ENCODE peak calls at places on chromosome 4, in six cellular contexts. One of them, this sample, is unnamed.

GRCh38 chr4:138035781-138036258 is 206.3 kb downstream of the SLC7A11 start:
- DNase-seq in fibroblast of pulmonary artery: peak; percentile 86
- DNase-seq in cardiac fibroblast: peak; percentile 85
- DNase-seq in tibial artery: no peak
- DNase-seq in psoas muscle: no peak
- DNase-seq in WERI-Rb-1: peak; percentile 21
- DNase-seq in this sample: peak; percentile 72

GRCh38 chr4:145935253-145936141 is 3.1 kb downstream of the ZNF827 start:
- DNase-seq in cardiac fibroblast: no peak
- DNase-seq in WERI-Rb-1: peak; percentile 58
- DNase-seq in tibial artery: no peak
- DNase-seq in fibroblast of pulmonary artery: peak; percentile 33
- DNase-seq in psoas muscle: peak; percentile 60
- DNase-seq in this sample: no peak

GRCh38 chr4:177484613-177485021 is 42.4 kb upstream of the AGA start:
- DNase-seq in WERI-Rb-1: no peak
- DNase-seq in fibroblast of pulmonary artery: peak; percentile 89
- DNase-seq in cardiac fibroblast: peak; percentile 96
- DNase-seq in psoas muscle: no peak
- DNase-seq in tibial artery: no peak
- DNase-seq in this sample: no peak

GRCh38 chr4:123986268-123986798 is 589.7 kb downstream of the SPRY1 start:
- DNase-seq in psoas muscle: peak; percentile 64
- DNase-seq in WERI-Rb-1: no peak
- DNase-seq in fibroblast of pulmonary artery: peak; percentile 98
- DNase-seq in tibial artery: peak; percentile 65
- DNase-seq in cardiac fibroblast: peak; percentile 99
- DNase-seq in this sample: no peak

GRCh38 chr4:170672571-170672970 is 582.8 kb upstream of the AADAT start:
- DNase-seq in psoas muscle: no peak
- DNase-seq in cardiac fibroblast: peak; percentile 52
- DNase-seq in WERI-Rb-1: no peak
- DNase-seq in tibial artery: no peak
- DNase-seq in fibroblast of pulmonary artery: peak; percentile 47
- DNase-seq in this sample: no peak

GRCh38 chr4:66946761-66947160 is 598.5 kb downstream of the CENPC start:
- DNase-seq in tibial artery: no peak
- DNase-seq in WERI-Rb-1: no peak
- DNase-seq in cardiac fibroblast: no peak
- DNase-seq in fibroblast of pulmonary artery: no peak
- DNase-seq in psoas muscle: no peak
- DNase-seq in this sample: no peak

GRCh38 chr4:56147371-56147770 is 198.6 kb downstream of the CEP135 start:
- DNase-seq in tibial artery: no peak
- DNase-seq in fibroblast of pulmonary artery: peak; percentile 73
- DNase-seq in WERI-Rb-1: no peak
- DNase-seq in cardiac fibroblast: peak; percentile 42
- DNase-seq in psoas muscle: no peak
- DNase-seq in this sample: no peak

GRCh38 chr4:78014889-78015886 is 41.9 kb upstream of the FRAS1 start:
- DNase-seq in WERI-Rb-1: no peak
- DNase-seq in fibroblast of pulmonary artery: no peak
- DNase-seq in tibial artery: no peak
- DNase-seq in cardiac fibroblast: no peak
- DNase-seq in psoas muscle: no peak
- DNase-seq in this sample: no peak

GRCh38 chr4:3706565-3707422 is 59.4 kb upstream of the ADRA2C start:
- DNase-seq in fibroblast of pulmonary artery: no peak
- DNase-seq in psoas muscle: peak; percentile 30
- DNase-seq in WERI-Rb-1: no peak
- DNase-seq in cardiac fibroblast: no peak
- DNase-seq in tibial artery: peak; percentile 62
- DNase-seq in this sample: no peak

GRCh38 chr4:145681956-145682355 is 2.0 kb downstream of the C4orf51 start:
- DNase-seq in cardiac fibroblast: peak; percentile 43
- DNase-seq in WERI-Rb-1: no peak
- DNase-seq in fibroblast of pulmonary artery: no peak
- DNase-seq in psoas muscle: no peak
- DNase-seq in tibial artery: no peak
- DNase-seq in this sample: no peak

GRCh38 chr4:144910753-144911152 is 187.2 kb downstream of the ANAPC10 start:
- DNase-seq in cardiac fibroblast: no peak
- DNase-seq in psoas muscle: no peak
- DNase-seq in fibroblast of pulmonary artery: no peak
- DNase-seq in tibial artery: no peak
- DNase-seq in WERI-Rb-1: no peak
- DNase-seq in this sample: no peak

GRCh38 chr4:117412661-117413060 is 327.3 kb upstream of the TRAM1L1 start:
- DNase-seq in fibroblast of pulmonary artery: no peak
- DNase-seq in psoas muscle: no peak
- DNase-seq in cardiac fibroblast: no peak
- DNase-seq in WERI-Rb-1: no peak
- DNase-seq in tibial artery: no peak
- DNase-seq in this sample: no peak

GRCh38 chr4:188941524-188942109 is 802.4 kb downstream of the TRIML1 start:
- DNase-seq in fibroblast of pulmonary artery: peak; percentile 74
- DNase-seq in psoas muscle: no peak
- DNase-seq in WERI-Rb-1: no peak
- DNase-seq in cardiac fibroblast: peak; percentile 98
- DNase-seq in tibial artery: no peak
- DNase-seq in this sample: no peak

GRCh38 chr4:119010909-119011606 is 122.4 kb downstream of the SYNPO2 start:
- DNase-seq in cardiac fibroblast: no peak
- DNase-seq in WERI-Rb-1: no peak
- DNase-seq in tibial artery: peak; percentile 91
- DNase-seq in fibroblast of pulmonary artery: no peak
- DNase-seq in psoas muscle: peak; percentile 87
- DNase-seq in this sample: no peak

DNA sequence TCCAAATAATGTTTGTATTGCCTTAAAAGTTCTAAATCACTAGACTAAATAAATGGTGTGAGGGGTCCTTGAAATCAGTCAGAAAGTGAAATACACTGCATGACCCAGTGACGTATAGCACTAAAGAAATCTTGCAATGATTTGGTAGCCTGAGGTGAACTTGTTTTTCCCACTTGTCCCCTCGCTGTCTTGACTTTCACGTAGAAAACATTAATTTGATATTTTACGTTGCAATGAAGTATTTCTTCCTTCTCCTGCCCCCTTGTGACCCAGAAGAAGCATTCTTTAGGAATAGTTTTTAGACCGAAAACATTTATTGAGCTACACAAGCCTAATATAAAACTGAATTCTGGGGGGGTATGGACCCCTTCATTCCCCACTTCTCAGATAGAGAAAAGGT is 3.7 kb downstream of the KLB start:
- DNase-seq in tibial artery: no peak
- DNase-seq in fibroblast of pulmonary artery: peak; percentile 33
- DNase-seq in psoas muscle: no peak
- DNase-seq in WERI-Rb-1: no peak
- DNase-seq in cardiac fibroblast: peak; percentile 36
- DNase-seq in this sample: no peak
- TF ChIP-seq CTCF in tibial artery: no peak
- TF ChIP-seq CTCF in fibroblast of pulmonary artery: peak; percentile 37
- TF ChIP-seq CTCF in psoas muscle: no peak
- TF ChIP-seq CTCF in WERI-Rb-1: no peak
- TF ChIP-seq CTCF in cardiac fibroblast: peak; percentile 11
- TF ChIP-seq CTCF in this sample: no peak

GRCh38 chr4:153655004-153655541 is 29.0 kb upstream of the TLR2 start:
- DNase-seq in fibroblast of pulmonary artery: no peak
- DNase-seq in tibial artery: no peak
- DNase-seq in WERI-Rb-1: no peak
- DNase-seq in cardiac fibroblast: no peak
- DNase-seq in psoas muscle: no peak
- DNase-seq in this sample: no peak
- H3K4me3 ChIP-seq in fibroblast of pulmonary artery: no peak overlapping the region
- H3K4me3 ChIP-seq in tibial artery: peak overlapping the region; percentile 6
- H3K4me3 ChIP-seq in WERI-Rb-1: no peak overlapping the region
- H3K4me3 ChIP-seq in cardiac fibroblast: no peak overlapping the region
- H3K4me3 ChIP-seq in psoas muscle: no peak overlapping the region
- H3K4me3 ChIP-seq in this sample: no peak overlapping the region

GRCh38 chr4:103885152-103885551 is 165.4 kb upstream of the TACR3 start:
- DNase-seq in cardiac fibroblast: no peak
- DNase-seq in psoas muscle: no peak
- DNase-seq in fibroblast of pulmonary artery: no peak
- DNase-seq in tibial artery: no peak
- DNase-seq in WERI-Rb-1: no peak
- DNase-seq in this sample: no peak

GRCh38 chr4:103892616-103893015 is 172.8 kb upstream of the TACR3 start:
- DNase-seq in psoas muscle: no peak
- DNase-seq in cardiac fibroblast: no peak
- DNase-seq in WERI-Rb-1: no peak
- DNase-seq in tibial artery: no peak
- DNase-seq in fibroblast of pulmonary artery: no peak
- DNase-seq in this sample: no peak

DNA sequence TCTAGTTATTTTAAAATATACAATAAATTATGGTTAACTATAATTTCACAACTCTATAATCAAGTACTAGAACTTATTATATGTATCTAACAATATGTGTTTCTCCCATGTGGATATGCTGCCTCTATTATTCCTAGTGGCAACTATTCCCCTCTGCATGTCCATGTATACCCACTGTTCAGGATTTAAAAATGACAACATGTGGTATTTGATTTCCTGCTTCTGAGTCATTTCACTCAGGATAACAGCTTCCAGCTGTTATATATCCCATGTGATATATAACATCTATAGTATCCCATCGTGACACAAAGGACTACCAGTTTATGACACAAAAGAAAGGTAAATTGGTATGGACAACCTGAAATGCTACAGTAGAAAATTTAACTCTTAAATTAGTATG is 167.4 kb upstream of the TACR3 start:
- DNase-seq in cardiac fibroblast: no peak
- DNase-seq in psoas muscle: no peak
- DNase-seq in tibial artery: no peak
- DNase-seq in fibroblast of pulmonary artery: no peak
- DNase-seq in WERI-Rb-1: no peak
- DNase-seq in this sample: no peak
- TF ChIP-seq CTCF in cardiac fibroblast: no peak
- TF ChIP-seq CTCF in psoas muscle: no peak
- TF ChIP-seq CTCF in tibial artery: no peak
- TF ChIP-seq CTCF in fibroblast of pulmonary artery: no peak
- TF ChIP-seq CTCF in WERI-Rb-1: no peak
- TF ChIP-seq CTCF in this sample: no peak

DNA sequence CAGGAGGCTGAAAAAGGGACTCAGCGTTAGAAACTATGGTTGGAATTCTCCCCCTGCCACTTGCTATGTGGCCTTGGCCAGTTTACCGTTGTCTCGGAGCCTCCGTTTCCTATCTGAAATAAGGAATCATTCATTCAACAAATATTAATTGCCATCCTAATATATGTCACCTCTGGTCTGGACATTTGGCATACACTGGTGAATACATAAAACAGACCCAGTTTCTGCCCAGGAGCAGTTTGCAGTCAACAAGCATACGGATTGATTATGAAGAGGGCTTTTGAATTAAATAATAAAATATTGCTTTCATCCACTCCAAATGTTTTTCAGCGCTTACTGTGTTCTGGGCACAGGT is 7.6 kb upstream of the GSX2 start:
- DNase-seq in fibroblast of pulmonary artery: no peak
- DNase-seq in psoas muscle: no peak
- DNase-seq in tibial artery: no peak
- DNase-seq in cardiac fibroblast: no peak
- DNase-seq in WERI-Rb-1: no peak
- DNase-seq in this sample: no peak
- H3K4me3 ChIP-seq in fibroblast of pulmonary artery: peak overlapping the region; percentile 65
- H3K4me3 ChIP-seq in psoas muscle: peak overlapping the region; percentile 72
- H3K4me3 ChIP-seq in tibial artery: peak overlapping the region; percentile 50
- H3K4me3 ChIP-seq in cardiac fibroblast: peak overlapping the region; percentile 65
- H3K4me3 ChIP-seq in WERI-Rb-1: peak overlapping the region; percentile 57
- H3K4me3 ChIP-seq in this sample: peak overlapping the region; percentile 50

DNA sequence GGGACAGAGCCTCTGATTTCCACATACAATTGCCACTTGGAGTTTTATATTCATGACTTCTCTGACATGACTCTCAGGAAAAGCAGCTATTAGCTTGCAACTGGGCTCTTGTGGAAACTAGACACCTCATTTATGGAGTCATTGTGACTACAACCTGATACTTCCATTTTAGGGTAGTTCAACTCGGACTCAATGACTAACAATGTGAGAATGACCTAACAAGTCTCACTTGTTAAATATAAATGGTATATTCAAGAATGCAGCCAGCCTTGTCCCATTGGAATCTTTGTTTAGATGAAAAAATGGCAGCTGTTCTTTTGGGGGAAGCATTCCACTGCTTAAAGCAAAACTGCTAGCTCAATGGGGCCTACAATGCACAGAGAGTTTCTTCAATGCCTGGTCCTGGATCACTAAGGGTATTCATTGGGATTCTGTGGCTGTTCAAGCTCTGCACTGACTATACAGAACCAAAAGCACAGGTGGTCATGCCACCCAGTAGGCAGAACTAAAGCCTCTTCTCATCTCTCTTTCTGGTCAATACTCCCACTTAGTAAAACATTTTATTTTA is 36.5 kb upstream of the GLRA3 start:
- DNase-seq in tibial artery: no peak
- DNase-seq in cardiac fibroblast: no peak
- DNase-seq in fibroblast of pulmonary artery: no peak
- DNase-seq in WERI-Rb-1: no peak
- DNase-seq in psoas muscle: no peak
- DNase-seq in this sample: no peak
- TF ChIP-seq CTCF in tibial artery: no peak
- TF ChIP-seq CTCF in cardiac fibroblast: no peak
- TF ChIP-seq CTCF in fibroblast of pulmonary artery: no peak
- TF ChIP-seq CTCF in WERI-Rb-1: no peak
- TF ChIP-seq CTCF in psoas muscle: no peak
- TF ChIP-seq CTCF in this sample: no peak

GRCh38 chr4:98203406-98204235 is 57.6 kb upstream of the RAP1GDS1 start:
- DNase-seq in WERI-Rb-1: no peak
- DNase-seq in tibial artery: no peak
- DNase-seq in psoas muscle: no peak
- DNase-seq in fibroblast of pulmonary artery: no peak
- DNase-seq in cardiac fibroblast: no peak
- DNase-seq in this sample: peak; percentile 22
- H3K4me3 ChIP-seq in WERI-Rb-1: no peak overlapping the region
- H3K4me3 ChIP-seq in tibial artery: no peak overlapping the region
- H3K4me3 ChIP-seq in psoas muscle: no peak overlapping the region
- H3K4me3 ChIP-seq in fibroblast of pulmonary artery: no peak overlapping the region
- H3K4me3 ChIP-seq in cardiac fibroblast: no peak overlapping the region
- H3K4me3 ChIP-seq in this sample: peak overlapping the region; percentile 14

GRCh38 chr4:43843501-43843900 is 605.1 kb downstream of the KCTD8 start:
- DNase-seq in fibroblast of pulmonary artery: peak; percentile 14
- DNase-seq in tibial artery: no peak
- DNase-seq in cardiac fibroblast: peak; percentile 0
- DNase-seq in WERI-Rb-1: no peak
- DNase-seq in psoas muscle: no peak
- DNase-seq in this sample: no peak
- TF ChIP-seq CTCF in fibroblast of pulmonary artery: peak; percentile 17
- TF ChIP-seq CTCF in tibial artery: no peak
- TF ChIP-seq CTCF in cardiac fibroblast: no peak
- TF ChIP-seq CTCF in WERI-Rb-1: no peak
- TF ChIP-seq CTCF in psoas muscle: no peak
- TF ChIP-seq CTCF in this sample: no peak

This sample was measured in GM12864.